ENCODE peak calls at places on chromosome 7, in eight cellular contexts. One of them, this sample, is unnamed.

GRCh38 chr7:49403844-49404243 is 369.6 kb upstream of the VWC2 start:
- DNase-seq in activated CD4-positive, alpha-beta T cell treated with anti-CD3 and anti-CD28 coated beads, Interleukin-2, amount 50 U/mL, for 4 hours: no peak
- DNase-seq in activated naive CD8-positive, alpha-beta T cell treated with anti-CD3 and anti-CD28 coated beads for 36 hours: no peak
- DNase-seq in stimulated activated naive B cell treated with anti-CD40 and anti-IgM and Interleukin-4, amounts not matched to agents 10 μg/mL and 1 μg/mL and 100 μg/mL, for 72 hours: no peak
- DNase-seq in left ventricle myocardium inferior: peak
- DNase-seq in NCI-H1092 treated with DMSO at 0.1 percent for 48 hours: no peak
- DNase-seq in PC-9: no peak
- DNase-seq in GM13976: no peak
- DNase-seq in this sample: no peak

GRCh38 chr7:66747385-66748126 is 7.0 kb downstream of the RABGEF1 start:
- DNase-seq in PC-9: no peak
- DNase-seq in activated CD4-positive, alpha-beta T cell treated with anti-CD3 and anti-CD28 coated beads, Interleukin-2, amount 50 U/mL, for 4 hours: no peak
- DNase-seq in NCI-H1092 treated with DMSO at 0.1 percent for 48 hours: no peak
- DNase-seq in GM13976: no peak
- DNase-seq in activated naive CD8-positive, alpha-beta T cell treated with anti-CD3 and anti-CD28 coated beads for 36 hours: no peak
- DNase-seq in left ventricle myocardium inferior: no peak
- DNase-seq in stimulated activated naive B cell treated with anti-CD40 and anti-IgM and Interleukin-4, amounts not matched to agents 10 μg/mL and 1 μg/mL and 100 μg/mL, for 72 hours: no peak
- DNase-seq in this sample: no peak

GRCh38 chr7:28002638-28003037 is 178.0 kb downstream of the JAZF1 start:
- DNase-seq in activated CD4-positive, alpha-beta T cell treated with anti-CD3 and anti-CD28 coated beads, Interleukin-2, amount 50 U/mL, for 4 hours: no peak
- DNase-seq in GM13976: no peak
- DNase-seq in left ventricle myocardium inferior: no peak
- DNase-seq in NCI-H1092 treated with DMSO at 0.1 percent for 48 hours: no peak
- DNase-seq in stimulated activated naive B cell treated with anti-CD40 and anti-IgM and Interleukin-4, amounts not matched to agents 10 μg/mL and 1 μg/mL and 100 μg/mL, for 72 hours: no peak
- DNase-seq in activated naive CD8-positive, alpha-beta T cell treated with anti-CD3 and anti-CD28 coated beads for 36 hours: no peak
- DNase-seq in PC-9: no peak
- DNase-seq in this sample: no peak

GRCh38 chr7:33982425-33982786 is 77.1 kb downstream of the BMPER start:
- DNase-seq in left ventricle myocardium inferior: no peak
- DNase-seq in GM13976: no peak
- DNase-seq in PC-9: no peak
- DNase-seq in NCI-H1092 treated with DMSO at 0.1 percent for 48 hours: no peak
- DNase-seq in stimulated activated naive B cell treated with anti-CD40 and anti-IgM and Interleukin-4, amounts not matched to agents 10 μg/mL and 1 μg/mL and 100 μg/mL, for 72 hours: no peak
- DNase-seq in activated naive CD8-positive, alpha-beta T cell treated with anti-CD3 and anti-CD28 coated beads for 36 hours: no peak
- DNase-seq in activated CD4-positive, alpha-beta T cell treated with anti-CD3 and anti-CD28 coated beads, Interleukin-2, amount 50 U/mL, for 4 hours: no peak
- DNase-seq in this sample: no peak

GRCh38 chr7:96236198-96237039 is 85.5 kb downstream of the SLC25A13 start:
- DNase-seq in activated CD4-positive, alpha-beta T cell treated with anti-CD3 and anti-CD28 coated beads, Interleukin-2, amount 50 U/mL, for 4 hours: no peak
- DNase-seq in NCI-H1092 treated with DMSO at 0.1 percent for 48 hours: no peak
- DNase-seq in PC-9: no peak
- DNase-seq in activated naive CD8-positive, alpha-beta T cell treated with anti-CD3 and anti-CD28 coated beads for 36 hours: peak
- DNase-seq in stimulated activated naive B cell treated with anti-CD40 and anti-IgM and Interleukin-4, amounts not matched to agents 10 μg/mL and 1 μg/mL and 100 μg/mL, for 72 hours: no peak
- DNase-seq in GM13976: no peak
- DNase-seq in left ventricle myocardium inferior: peak
- DNase-seq in this sample: no peak

GRCh38 chr7:143172354-143172753 is 10.9 kb upstream of the TAS2R39 start:
- DNase-seq in PC-9: peak
- DNase-seq in left ventricle myocardium inferior: no peak
- DNase-seq in GM13976: no peak
- DNase-seq in activated naive CD8-positive, alpha-beta T cell treated with anti-CD3 and anti-CD28 coated beads for 36 hours: no peak
- DNase-seq in NCI-H1092 treated with DMSO at 0.1 percent for 48 hours: peak
- DNase-seq in stimulated activated naive B cell treated with anti-CD40 and anti-IgM and Interleukin-4, amounts not matched to agents 10 μg/mL and 1 μg/mL and 100 μg/mL, for 72 hours: no peak
- DNase-seq in activated CD4-positive, alpha-beta T cell treated with anti-CD3 and anti-CD28 coated beads, Interleukin-2, amount 50 U/mL, for 4 hours: no peak
- DNase-seq in this sample: no peak

GRCh38 chr7:81645435-81645834 is 124.4 kb downstream of the HGF start:
- DNase-seq in activated naive CD8-positive, alpha-beta T cell treated with anti-CD3 and anti-CD28 coated beads for 36 hours: no peak
- DNase-seq in PC-9: no peak
- DNase-seq in GM13976: no peak
- DNase-seq in left ventricle myocardium inferior: no peak
- DNase-seq in NCI-H1092 treated with DMSO at 0.1 percent for 48 hours: no peak
- DNase-seq in activated CD4-positive, alpha-beta T cell treated with anti-CD3 and anti-CD28 coated beads, Interleukin-2, amount 50 U/mL, for 4 hours: no peak
- DNase-seq in stimulated activated naive B cell treated with anti-CD40 and anti-IgM and Interleukin-4, amounts not matched to agents 10 μg/mL and 1 μg/mL and 100 μg/mL, for 72 hours: no peak
- DNase-seq in this sample: no peak

GRCh38 chr7:5526190-5527037 is 102.8 kb upstream of the TNRC18 start:
- DNase-seq in left ventricle myocardium inferior: peak
- DNase-seq in PC-9: peak
- DNase-seq in NCI-H1092 treated with DMSO at 0.1 percent for 48 hours: no peak
- DNase-seq in stimulated activated naive B cell treated with anti-CD40 and anti-IgM and Interleukin-4, amounts not matched to agents 10 μg/mL and 1 μg/mL and 100 μg/mL, for 72 hours: peak
- DNase-seq in activated naive CD8-positive, alpha-beta T cell treated with anti-CD3 and anti-CD28 coated beads for 36 hours: no peak
- DNase-seq in activated CD4-positive, alpha-beta T cell treated with anti-CD3 and anti-CD28 coated beads, Interleukin-2, amount 50 U/mL, for 4 hours: no peak
- DNase-seq in GM13976: peak
- DNase-seq in this sample: no peak

GRCh38 chr7:100888988-100889760 is at the start of gene UFSP1:
- DNase-seq in NCI-H1092 treated with DMSO at 0.1 percent for 48 hours: no peak
- DNase-seq in stimulated activated naive B cell treated with anti-CD40 and anti-IgM and Interleukin-4, amounts not matched to agents 10 μg/mL and 1 μg/mL and 100 μg/mL, for 72 hours: no peak
- DNase-seq in left ventricle myocardium inferior: no peak
- DNase-seq in activated naive CD8-positive, alpha-beta T cell treated with anti-CD3 and anti-CD28 coated beads for 36 hours: no peak
- DNase-seq in GM13976: no peak
- DNase-seq in activated CD4-positive, alpha-beta T cell treated with anti-CD3 and anti-CD28 coated beads, Interleukin-2, amount 50 U/mL, for 4 hours: no peak
- DNase-seq in PC-9: no peak
- DNase-seq in this sample: no peak

GRCh38 chr7:98902523-98902922 is 24.2 kb downstream of the TRRAP start:
- DNase-seq in PC-9: no peak
- DNase-seq in stimulated activated naive B cell treated with anti-CD40 and anti-IgM and Interleukin-4, amounts not matched to agents 10 μg/mL and 1 μg/mL and 100 μg/mL, for 72 hours: no peak
- DNase-seq in NCI-H1092 treated with DMSO at 0.1 percent for 48 hours: no peak
- DNase-seq in activated naive CD8-positive, alpha-beta T cell treated with anti-CD3 and anti-CD28 coated beads for 36 hours: no peak
- DNase-seq in left ventricle myocardium inferior: no peak
- DNase-seq in activated CD4-positive, alpha-beta T cell treated with anti-CD3 and anti-CD28 coated beads, Interleukin-2, amount 50 U/mL, for 4 hours: no peak
- DNase-seq in GM13976: no peak
- DNase-seq in this sample: no peak

GRCh38 chr7:24152356-24152755 is 131.6 kb upstream of the NPY start:
- DNase-seq in PC-9: no peak
- DNase-seq in stimulated activated naive B cell treated with anti-CD40 and anti-IgM and Interleukin-4, amounts not matched to agents 10 μg/mL and 1 μg/mL and 100 μg/mL, for 72 hours: no peak
- DNase-seq in GM13976: no peak
- DNase-seq in activated naive CD8-positive, alpha-beta T cell treated with anti-CD3 and anti-CD28 coated beads for 36 hours: no peak
- DNase-seq in activated CD4-positive, alpha-beta T cell treated with anti-CD3 and anti-CD28 coated beads, Interleukin-2, amount 50 U/mL, for 4 hours: no peak
- DNase-seq in NCI-H1092 treated with DMSO at 0.1 percent for 48 hours: no peak
- DNase-seq in left ventricle myocardium inferior: no peak
- DNase-seq in this sample: no peak

GRCh38 chr7:129615018-129615417 is 3.5 kb downstream of the NRF1 start:
- DNase-seq in GM13976: peak
- DNase-seq in activated CD4-positive, alpha-beta T cell treated with anti-CD3 and anti-CD28 coated beads, Interleukin-2, amount 50 U/mL, for 4 hours: no peak
- DNase-seq in PC-9: peak
- DNase-seq in NCI-H1092 treated with DMSO at 0.1 percent for 48 hours: no peak
- DNase-seq in activated naive CD8-positive, alpha-beta T cell treated with anti-CD3 and anti-CD28 coated beads for 36 hours: peak
- DNase-seq in stimulated activated naive B cell treated with anti-CD40 and anti-IgM and Interleukin-4, amounts not matched to agents 10 μg/mL and 1 μg/mL and 100 μg/mL, for 72 hours: no peak
- DNase-seq in left ventricle myocardium inferior: no peak
- DNase-seq in this sample: no peak

This sample was measured in mesothelial cell of epicardium.